ENCODE peak calls at places on chromosomes 11 and 22, in five cellular contexts. One of them, this sample, is unnamed.

GRCh38 chr11:3807856-3808845 is at the start of gene PGAP2:
- DNase-seq in endothelial cell of umbilical vein: peak; percentile 57
- DNase-seq in tibial artery: peak; percentile 75
- DNase-seq in cardiac muscle cell: peak; percentile 84
- DNase-seq in BJ: no peak
- DNase-seq in this sample: peak; percentile 78

GRCh38 chr11:69718912-69719311 is 15.1 kb upstream of the FGF19 start:
- DNase-seq in BJ: no peak
- DNase-seq in cardiac muscle cell: no peak
- DNase-seq in endothelial cell of umbilical vein: no peak
- DNase-seq in tibial artery: no peak
- DNase-seq in this sample: no peak

GRCh38 chr11:7696424-7696823 is 9.9 kb downstream of the OVCH2 start:
- DNase-seq in BJ: no peak
- DNase-seq in endothelial cell of umbilical vein: no peak
- DNase-seq in tibial artery: no peak
- DNase-seq in cardiac muscle cell: no peak
- DNase-seq in this sample: no peak

GRCh38 chr11:72231396-72232259 is 7.1 kb downstream of the INPPL1 start:
- DNase-seq in tibial artery: no peak
- DNase-seq in cardiac muscle cell: no peak
- DNase-seq in endothelial cell of umbilical vein: no peak
- DNase-seq in BJ: no peak
- DNase-seq in this sample: no peak

GRCh38 chr11:46278387-46279173 is 1.1 kb downstream of the CREB3L1 start:
- DNase-seq in BJ: no peak
- DNase-seq in tibial artery: no peak
- DNase-seq in cardiac muscle cell: peak; percentile 81
- DNase-seq in endothelial cell of umbilical vein: no peak
- DNase-seq in this sample: peak; percentile 91

GRCh38 chr11:23252426-23252825 is 392.2 kb upstream of the CCDC179 start:
- DNase-seq in tibial artery: no peak
- DNase-seq in endothelial cell of umbilical vein: no peak
- DNase-seq in BJ: no peak
- DNase-seq in cardiac muscle cell: no peak
- DNase-seq in this sample: no peak

GRCh38 chr22:24101966-24102365 is 79.3 kb upstream of the SUSD2 start:
- DNase-seq in tibial artery: peak; percentile 68
- DNase-seq in endothelial cell of umbilical vein: no peak
- DNase-seq in cardiac muscle cell: no peak
- DNase-seq in BJ: no peak
- DNase-seq in this sample: no peak

GRCh38 chr11:115860246-115860645 is 356.0 kb upstream of the CADM1 start:
- DNase-seq in endothelial cell of umbilical vein: no peak
- DNase-seq in cardiac muscle cell: no peak
- DNase-seq in tibial artery: no peak
- DNase-seq in BJ: no peak
- DNase-seq in this sample: no peak

GRCh38 chr11:132187391-132187790 is 817.0 kb downstream of the NTM start:
- DNase-seq in endothelial cell of umbilical vein: no peak
- DNase-seq in cardiac muscle cell: no peak
- DNase-seq in tibial artery: no peak
- DNase-seq in BJ: no peak
- DNase-seq in this sample: no peak

GRCh38 chr11:60251485-60252207 is 8.7 kb upstream of the MS4A4E start:
- DNase-seq in BJ: no peak
- DNase-seq in cardiac muscle cell: peak; percentile 56
- DNase-seq in tibial artery: no peak
- DNase-seq in endothelial cell of umbilical vein: peak; percentile 89
- DNase-seq in this sample: peak; percentile 7

GRCh38 chr11:122141757-122142156 is 25.7 kb upstream of the BLID start:
- DNase-seq in tibial artery: no peak
- DNase-seq in endothelial cell of umbilical vein: no peak
- DNase-seq in BJ: no peak
- DNase-seq in cardiac muscle cell: no peak
- DNase-seq in this sample: no peak

GRCh38 chr11:100687630-100688395 is 725 bp downstream of the ARHGAP42 start:
- DNase-seq in BJ: peak; percentile 30
- DNase-seq in cardiac muscle cell: peak; percentile 81
- DNase-seq in tibial artery: peak; percentile 78
- DNase-seq in endothelial cell of umbilical vein: peak; percentile 85
- DNase-seq in this sample: peak; percentile 83

GRCh38 chr22:50326225-50326958 is 420 bp downstream of the DENND6B start:
- DNase-seq in tibial artery: no peak
- DNase-seq in BJ: no peak
- DNase-seq in endothelial cell of umbilical vein: no peak
- DNase-seq in cardiac muscle cell: no peak
- DNase-seq in this sample: no peak

GRCh38 chr11:369336-370018 is at the start of gene B4GALNT4:
- DNase-seq in BJ: no peak
- DNase-seq in tibial artery: no peak
- DNase-seq in endothelial cell of umbilical vein: no peak
- DNase-seq in cardiac muscle cell: peak; percentile 80
- DNase-seq in this sample: no peak

GRCh38 chr22:21641417-21641794 is 696 bp upstream of the SDF2L1 start:
- DNase-seq in tibial artery: no peak
- DNase-seq in cardiac muscle cell: peak; percentile 68
- DNase-seq in endothelial cell of umbilical vein: peak; percentile 76
- DNase-seq in BJ: no peak
- DNase-seq in this sample: peak; percentile 80

GRCh38 chr11:75582461-75582934 is 20.4 kb downstream of the SERPINH1 start:
- DNase-seq in tibial artery: no peak
- DNase-seq in cardiac muscle cell: no peak
- DNase-seq in endothelial cell of umbilical vein: peak; percentile 91
- DNase-seq in BJ: no peak
- DNase-seq in this sample: no peak

GRCh38 chr11:75588067-75588481 is 26.0 kb downstream of the SERPINH1 start:
- DNase-seq in cardiac muscle cell: no peak
- DNase-seq in tibial artery: no peak
- DNase-seq in endothelial cell of umbilical vein: no peak
- DNase-seq in BJ: no peak
- DNase-seq in this sample: no peak

GRCh38 chr11:75585271-75585670 is 23.2 kb downstream of the SERPINH1 start:
- DNase-seq in tibial artery: no peak
- DNase-seq in endothelial cell of umbilical vein: no peak
- DNase-seq in BJ: no peak
- DNase-seq in cardiac muscle cell: no peak
- DNase-seq in this sample: no peak

GRCh38 chr11:75582935-75583709 is 21.1 kb downstream of the SERPINH1 start:
- DNase-seq in tibial artery: peak; percentile 85
- DNase-seq in endothelial cell of umbilical vein: peak; percentile 84
- DNase-seq in BJ: no peak
- DNase-seq in cardiac muscle cell: peak; percentile 86
- DNase-seq in this sample: peak; percentile 90

DNA sequence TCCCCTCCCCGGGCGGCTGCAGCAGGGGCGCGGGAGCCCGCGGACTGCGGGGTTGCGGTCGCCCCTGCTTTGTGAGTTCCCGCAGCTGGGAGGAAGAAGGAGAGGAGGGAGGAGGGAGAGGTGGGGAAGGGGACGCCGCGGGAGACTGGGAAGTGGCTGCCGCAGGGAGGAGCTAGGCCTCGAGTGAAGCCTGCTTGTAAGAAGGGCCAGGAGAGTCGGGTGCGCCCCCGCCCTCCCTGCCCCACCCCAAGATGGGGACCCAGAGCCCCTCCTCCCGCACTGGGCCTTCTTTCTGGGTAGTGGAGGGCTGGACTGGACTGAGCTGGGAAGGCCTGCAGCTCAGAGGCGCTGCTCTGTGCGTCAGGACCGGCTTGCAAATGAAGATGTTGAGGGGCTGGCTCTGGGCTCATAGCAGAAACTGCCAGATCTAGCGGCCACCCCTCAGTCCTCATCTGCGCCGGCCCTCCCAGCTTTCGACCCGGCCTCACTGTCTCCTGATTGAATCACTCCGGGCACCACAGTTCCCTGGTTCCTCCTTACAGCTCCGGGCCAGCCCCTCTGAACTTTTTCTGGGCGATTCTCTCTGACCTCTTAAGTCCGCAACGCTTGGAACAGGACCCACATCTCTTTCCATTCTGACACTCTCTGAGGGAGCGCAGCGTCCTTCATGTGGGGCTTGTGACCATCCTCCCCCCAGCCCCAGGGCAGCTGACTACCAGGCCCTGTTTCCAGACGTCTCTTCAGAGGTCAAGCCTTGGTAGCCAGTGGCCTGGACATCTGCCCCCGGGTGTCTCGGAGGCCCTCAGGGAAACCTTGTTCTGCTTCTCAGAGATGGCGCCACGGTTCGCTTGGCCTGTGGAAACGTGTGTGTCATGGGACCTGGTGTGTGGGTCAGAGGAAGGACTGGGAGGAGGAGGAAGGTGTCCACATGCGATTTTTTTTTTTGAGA is 21.9 kb downstream of the SERPINH1 start:
- DNase-seq in endothelial cell of umbilical vein: peak; percentile 70
- DNase-seq in BJ: no peak
- DNase-seq in cardiac muscle cell: peak; percentile 76
- DNase-seq in tibial artery: peak; percentile 87
- DNase-seq in this sample: peak; percentile 41
- TF ChIP-seq CTCF in endothelial cell of umbilical vein: no peak
- TF ChIP-seq CTCF in BJ: peak; percentile 11
- TF ChIP-seq CTCF in cardiac muscle cell: peak; percentile 2
- TF ChIP-seq CTCF in tibial artery: no peak
- TF ChIP-seq CTCF in this sample: no peak

GRCh38 chr22:31635638-31636306 is 26.2 kb downstream of the PISD start:
- DNase-seq in endothelial cell of umbilical vein: no peak
- DNase-seq in cardiac muscle cell: no peak
- DNase-seq in BJ: no peak
- DNase-seq in tibial artery: no peak
- DNase-seq in this sample: no peak

GRCh38 chr22:31639640-31640039 is 22.4 kb downstream of the PISD start:
- DNase-seq in endothelial cell of umbilical vein: no peak
- DNase-seq in BJ: no peak
- DNase-seq in cardiac muscle cell: no peak
- DNase-seq in tibial artery: no peak
- DNase-seq in this sample: no peak

GRCh38 chr22:31637375-31637937 is 24.6 kb downstream of the PISD start:
- DNase-seq in endothelial cell of umbilical vein: no peak
- DNase-seq in tibial artery: no peak
- DNase-seq in BJ: no peak
- DNase-seq in cardiac muscle cell: peak; percentile 20
- DNase-seq in this sample: no peak

DNA sequence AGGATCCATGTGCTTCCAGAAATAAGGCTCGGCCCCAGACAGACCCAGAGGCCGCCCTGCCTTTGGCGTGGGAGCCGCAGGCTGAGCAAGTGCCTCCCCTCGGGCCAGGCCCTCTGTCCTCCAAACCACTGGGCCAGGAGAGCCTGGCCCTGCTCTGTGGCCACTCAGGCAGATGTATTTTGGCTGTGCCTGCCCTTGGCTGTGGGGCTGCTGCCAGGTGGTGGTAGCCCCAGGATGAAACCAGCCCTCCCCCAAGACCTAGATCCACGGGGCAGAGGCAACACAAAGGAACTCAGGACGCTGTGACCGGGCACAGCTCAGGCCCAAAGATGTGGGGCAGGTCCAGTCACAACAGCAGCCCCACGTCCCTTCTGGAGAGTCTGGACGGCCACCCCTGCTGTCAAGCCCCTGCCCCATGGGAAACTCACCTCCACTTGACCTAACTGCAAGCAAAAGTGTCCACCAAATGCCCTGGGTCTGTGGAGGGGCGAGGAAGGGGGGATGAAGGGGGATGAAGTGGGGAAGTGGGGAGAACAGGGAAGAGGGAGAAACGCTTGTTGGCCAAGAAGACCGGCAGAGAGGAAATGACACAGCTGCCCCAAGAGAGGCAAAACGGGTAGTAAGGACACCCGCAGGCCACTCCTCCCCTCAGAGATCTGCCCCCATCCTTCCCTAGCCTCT is 23.9 kb downstream of the PISD start:
- DNase-seq in endothelial cell of umbilical vein: peak; percentile 25
- DNase-seq in tibial artery: no peak
- DNase-seq in BJ: no peak
- DNase-seq in cardiac muscle cell: no peak
- DNase-seq in this sample: no peak
- H3K4me3 ChIP-seq in endothelial cell of umbilical vein: no peak overlapping the region
- H3K4me3 ChIP-seq in tibial artery: peak overlapping the region; percentile 5
- H3K4me3 ChIP-seq in BJ: no peak overlapping the region
- H3K4me3 ChIP-seq in cardiac muscle cell: no peak overlapping the region
- H3K4me3 ChIP-seq in this sample: no peak overlapping the region

DNA sequence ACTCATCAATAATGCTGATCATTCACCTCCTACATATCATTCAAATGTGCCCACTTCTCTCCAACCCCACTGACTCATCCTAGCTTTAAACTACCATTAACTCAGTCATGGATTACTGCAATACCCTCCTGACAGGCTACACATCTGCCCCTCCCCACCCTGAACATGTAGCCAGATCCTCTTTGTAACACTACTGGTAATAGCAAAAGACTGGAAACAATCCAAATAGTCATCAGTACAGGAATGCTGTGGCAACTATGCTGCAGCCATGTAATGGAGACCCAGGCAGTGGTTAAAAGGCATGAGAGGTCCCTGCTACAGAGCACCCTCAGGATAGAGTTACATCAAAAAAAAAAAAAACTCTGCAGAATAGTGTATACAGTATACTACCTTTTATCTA is 16.6 kb downstream of the SLC43A3 start:
- DNase-seq in tibial artery: no peak
- DNase-seq in endothelial cell of umbilical vein: no peak
- DNase-seq in BJ: no peak
- DNase-seq in cardiac muscle cell: no peak
- DNase-seq in this sample: peak; percentile 83
- TF ChIP-seq CTCF in tibial artery: no peak
- TF ChIP-seq CTCF in endothelial cell of umbilical vein: no peak
- TF ChIP-seq CTCF in BJ: no peak
- TF ChIP-seq CTCF in cardiac muscle cell: no peak
- TF ChIP-seq CTCF in this sample: no peak

GRCh38 chr11:78349614-78350013 is 68.0 kb downstream of the GAB2 start:
- DNase-seq in cardiac muscle cell: no peak
- DNase-seq in BJ: no peak
- DNase-seq in tibial artery: no peak
- DNase-seq in endothelial cell of umbilical vein: no peak
- DNase-seq in this sample: no peak
- H3K4me3 ChIP-seq in cardiac muscle cell: no peak overlapping the region
- H3K4me3 ChIP-seq in BJ: no peak overlapping the region
- H3K4me3 ChIP-seq in tibial artery: no peak overlapping the region
- H3K4me3 ChIP-seq in endothelial cell of umbilical vein: no peak overlapping the region
- H3K4me3 ChIP-seq in this sample: no peak overlapping the region

GRCh38 chr11:93089474-93090102 is 108.2 kb downstream of the SLC36A4 start:
- DNase-seq in cardiac muscle cell: peak; percentile 21
- DNase-seq in BJ: no peak
- DNase-seq in endothelial cell of umbilical vein: peak; percentile 50
- DNase-seq in tibial artery: no peak
- DNase-seq in this sample: peak; percentile 7
- TF ChIP-seq CTCF in cardiac muscle cell: peak; percentile 79
- TF ChIP-seq CTCF in BJ: peak; percentile 76
- TF ChIP-seq CTCF in endothelial cell of umbilical vein: no peak
- TF ChIP-seq CTCF in tibial artery: peak; percentile 9
- TF ChIP-seq CTCF in this sample: peak; percentile 71

GRCh38 chr22:30031328-30031727 is 48.9 kb upstream of the HORMAD2 start:
- DNase-seq in tibial artery: no peak
- DNase-seq in endothelial cell of umbilical vein: no peak
- DNase-seq in cardiac muscle cell: no peak
- DNase-seq in BJ: no peak
- DNase-seq in this sample: no peak
- H3K4me3 ChIP-seq in tibial artery: no peak overlapping the region
- H3K4me3 ChIP-seq in endothelial cell of umbilical vein: no peak overlapping the region
- H3K4me3 ChIP-seq in cardiac muscle cell: no peak overlapping the region
- H3K4me3 ChIP-seq in BJ: no peak overlapping the region
- H3K4me3 ChIP-seq in this sample: no peak overlapping the region